ENCODE peak calls at places on chromosomes 5 and 9, in eight cellular contexts. One of them, this sample, is unnamed.

GRCh38 chr9:134909511-134910105 is 8.1 kb downstream of the FCN1 start:
- DNase-seq in NCI-H2081: no peak
- DNase-seq in GM04504: no peak
- DNase-seq in activated naive CD4-positive, alpha-beta T cell treated with anti-CD3 and anti-CD28 coated beads, Interleukin-2, amount 10 ng/mL, durations not matched to agents 7 days and 5 days: no peak
- DNase-seq in AG08396: no peak
- DNase-seq in activated CD4-positive, alpha-beta T cell treated with anti-CD3 and anti-CD28 coated beads, Interleukin-2, amount 50 U/mL, for 48 hours: no peak
- DNase-seq in KG1: no peak
- DNase-seq in left lung: no peak
- DNase-seq in this sample: no peak

GRCh38 chr5:73373814-73374510 is 74.6 kb downstream of the FOXD1 start:
- DNase-seq in GM04504: no peak
- DNase-seq in activated CD4-positive, alpha-beta T cell treated with anti-CD3 and anti-CD28 coated beads, Interleukin-2, amount 50 U/mL, for 48 hours: no peak
- DNase-seq in activated naive CD4-positive, alpha-beta T cell treated with anti-CD3 and anti-CD28 coated beads, Interleukin-2, amount 10 ng/mL, durations not matched to agents 7 days and 5 days: no peak
- DNase-seq in AG08396: no peak
- DNase-seq in KG1: no peak
- DNase-seq in NCI-H2081: no peak
- DNase-seq in left lung: no peak
- DNase-seq in this sample: no peak

GRCh38 chr5:102481044-102481715 is 17.6 kb downstream of the SLCO6A1 start:
- DNase-seq in NCI-H2081: peak; percentile 29
- DNase-seq in activated naive CD4-positive, alpha-beta T cell treated with anti-CD3 and anti-CD28 coated beads, Interleukin-2, amount 10 ng/mL, durations not matched to agents 7 days and 5 days: no peak
- DNase-seq in activated CD4-positive, alpha-beta T cell treated with anti-CD3 and anti-CD28 coated beads, Interleukin-2, amount 50 U/mL, for 48 hours: no peak
- DNase-seq in AG08396: no peak
- DNase-seq in left lung: no peak
- DNase-seq in KG1: no peak
- DNase-seq in GM04504: no peak
- DNase-seq in this sample: peak; percentile 22

GRCh38 chr5:132779961-132780360 is 2.9 kb upstream of the SEPTIN8 start:
- DNase-seq in AG08396: no peak
- DNase-seq in NCI-H2081: no peak
- DNase-seq in left lung: no peak
- DNase-seq in activated naive CD4-positive, alpha-beta T cell treated with anti-CD3 and anti-CD28 coated beads, Interleukin-2, amount 10 ng/mL, durations not matched to agents 7 days and 5 days: no peak
- DNase-seq in activated CD4-positive, alpha-beta T cell treated with anti-CD3 and anti-CD28 coated beads, Interleukin-2, amount 50 U/mL, for 48 hours: no peak
- DNase-seq in GM04504: no peak
- DNase-seq in KG1: no peak
- DNase-seq in this sample: no peak

GRCh38 chr5:105963856-105964255 is 1706.9 kb downstream of the EFNA5 start:
- DNase-seq in activated CD4-positive, alpha-beta T cell treated with anti-CD3 and anti-CD28 coated beads, Interleukin-2, amount 50 U/mL, for 48 hours: no peak
- DNase-seq in GM04504: no peak
- DNase-seq in NCI-H2081: no peak
- DNase-seq in AG08396: no peak
- DNase-seq in left lung: no peak
- DNase-seq in KG1: no peak
- DNase-seq in activated naive CD4-positive, alpha-beta T cell treated with anti-CD3 and anti-CD28 coated beads, Interleukin-2, amount 10 ng/mL, durations not matched to agents 7 days and 5 days: no peak
- DNase-seq in this sample: no peak

GRCh38 chr9:108225371-108225905 is 630.3 kb downstream of the ACTL7B start:
- DNase-seq in NCI-H2081: no peak
- DNase-seq in left lung: no peak
- DNase-seq in activated CD4-positive, alpha-beta T cell treated with anti-CD3 and anti-CD28 coated beads, Interleukin-2, amount 50 U/mL, for 48 hours: no peak
- DNase-seq in KG1: no peak
- DNase-seq in activated naive CD4-positive, alpha-beta T cell treated with anti-CD3 and anti-CD28 coated beads, Interleukin-2, amount 10 ng/mL, durations not matched to agents 7 days and 5 days: no peak
- DNase-seq in AG08396: no peak
- DNase-seq in GM04504: peak; percentile 25
- DNase-seq in this sample: no peak

GRCh38 chr5:52449506-52449905 is 338.2 kb upstream of the ITGA1 start:
- DNase-seq in NCI-H2081: no peak
- DNase-seq in left lung: no peak
- DNase-seq in GM04504: no peak
- DNase-seq in AG08396: no peak
- DNase-seq in activated CD4-positive, alpha-beta T cell treated with anti-CD3 and anti-CD28 coated beads, Interleukin-2, amount 50 U/mL, for 48 hours: no peak
- DNase-seq in activated naive CD4-positive, alpha-beta T cell treated with anti-CD3 and anti-CD28 coated beads, Interleukin-2, amount 10 ng/mL, durations not matched to agents 7 days and 5 days: no peak
- DNase-seq in KG1: no peak
- DNase-seq in this sample: no peak

GRCh38 chr5:36152324-36153298 is 700 bp downstream of the SKP2 start:
- DNase-seq in AG08396: peak; percentile 14
- DNase-seq in NCI-H2081: peak; percentile 47
- DNase-seq in left lung: no peak
- DNase-seq in KG1: no peak
- DNase-seq in GM04504: no peak
- DNase-seq in activated CD4-positive, alpha-beta T cell treated with anti-CD3 and anti-CD28 coated beads, Interleukin-2, amount 50 U/mL, for 48 hours: no peak
- DNase-seq in activated naive CD4-positive, alpha-beta T cell treated with anti-CD3 and anti-CD28 coated beads, Interleukin-2, amount 10 ng/mL, durations not matched to agents 7 days and 5 days: no peak
- DNase-seq in this sample: no peak

GRCh38 chr9:90127923-90128322 is 514.7 kb downstream of the DIRAS2 start:
- DNase-seq in left lung: no peak
- DNase-seq in KG1: no peak
- DNase-seq in activated CD4-positive, alpha-beta T cell treated with anti-CD3 and anti-CD28 coated beads, Interleukin-2, amount 50 U/mL, for 48 hours: no peak
- DNase-seq in AG08396: no peak
- DNase-seq in activated naive CD4-positive, alpha-beta T cell treated with anti-CD3 and anti-CD28 coated beads, Interleukin-2, amount 10 ng/mL, durations not matched to agents 7 days and 5 days: no peak
- DNase-seq in NCI-H2081: no peak
- DNase-seq in GM04504: no peak
- DNase-seq in this sample: no peak

GRCh38 chr9:106799146-106799545 is 63.8 kb upstream of the ZNF462 start:
- DNase-seq in NCI-H2081: no peak
- DNase-seq in KG1: no peak
- DNase-seq in activated naive CD4-positive, alpha-beta T cell treated with anti-CD3 and anti-CD28 coated beads, Interleukin-2, amount 10 ng/mL, durations not matched to agents 7 days and 5 days: no peak
- DNase-seq in activated CD4-positive, alpha-beta T cell treated with anti-CD3 and anti-CD28 coated beads, Interleukin-2, amount 50 U/mL, for 48 hours: no peak
- DNase-seq in AG08396: peak; percentile 66
- DNase-seq in left lung: no peak
- DNase-seq in GM04504: peak; percentile 42
- DNase-seq in this sample: peak; percentile 78